ENCODE peak calls at places on chromosomes 5 and 9, in eight cellular contexts. One of them, this sample, is unnamed.

GRCh38 chr5:76326559-76327351 is 76.3 kb upstream of the IQGAP2 start:
- DNase-seq in NCI-H146: no peak
- DNase-seq in H9: peak; percentile 63
- DNase-seq in A549: no peak
- DNase-seq in HL-60: no peak
- DNase-seq in AG10803: no peak
- DNase-seq in nephron progenitor cell: peak; percentile 78
- DNase-seq in HFFc6: no peak
- DNase-seq in this sample: peak; percentile 94

GRCh38 chr5:32866138-32866537 is 155.0 kb downstream of the NPR3 start:
- DNase-seq in NCI-H146: no peak
- DNase-seq in H9: no peak
- DNase-seq in A549: no peak
- DNase-seq in HL-60: no peak
- DNase-seq in AG10803: peak; percentile 41
- DNase-seq in nephron progenitor cell: no peak
- DNase-seq in HFFc6: no peak
- DNase-seq in this sample: no peak

GRCh38 chr9:107178302-107178701 is 104.8 kb upstream of the RAD23B start:
- DNase-seq in NCI-H146: no peak
- DNase-seq in H9: no peak
- DNase-seq in A549: no peak
- DNase-seq in HL-60: no peak
- DNase-seq in AG10803: no peak
- DNase-seq in nephron progenitor cell: no peak
- DNase-seq in HFFc6: no peak
- DNase-seq in this sample: no peak

GRCh38 chr9:105270711-105271110 is 26.3 kb downstream of the SLC44A1 start:
- DNase-seq in NCI-H146: no peak
- DNase-seq in H9: no peak
- DNase-seq in A549: no peak
- DNase-seq in HL-60: no peak
- DNase-seq in AG10803: no peak
- DNase-seq in nephron progenitor cell: no peak
- DNase-seq in HFFc6: no peak
- DNase-seq in this sample: no peak

GRCh38 chr9:114958021-114958846 is 27.8 kb upstream of the TNFSF8 start:
- DNase-seq in NCI-H146: no peak
- DNase-seq in H9: no peak
- DNase-seq in A549: no peak
- DNase-seq in HL-60: peak; percentile 70
- DNase-seq in AG10803: no peak
- DNase-seq in nephron progenitor cell: no peak
- DNase-seq in HFFc6: no peak
- DNase-seq in this sample: no peak

GRCh38 chr9:8652282-8652681 is 852.7 kb upstream of the DMAC1 start:
- DNase-seq in NCI-H146: peak; percentile 71
- DNase-seq in H9: no peak
- DNase-seq in A549: no peak
- DNase-seq in HL-60: no peak
- DNase-seq in AG10803: no peak
- DNase-seq in nephron progenitor cell: no peak
- DNase-seq in HFFc6: no peak
- DNase-seq in this sample: no peak

GRCh38 chr9:133731876-133732321 is 6.3 kb downstream of the SARDH start:
- DNase-seq in NCI-H146: peak; percentile 69
- DNase-seq in H9: peak; percentile 75
- DNase-seq in A549: peak; percentile 63
- DNase-seq in HL-60: no peak
- DNase-seq in AG10803: peak; percentile 25
- DNase-seq in nephron progenitor cell: peak; percentile 57
- DNase-seq in HFFc6: peak; percentile 28
- DNase-seq in this sample: peak; percentile 81

GRCh38 chr5:96094904-96095303 is 133.3 kb upstream of the ELL2 start:
- DNase-seq in NCI-H146: no peak
- DNase-seq in H9: no peak
- DNase-seq in A549: no peak
- DNase-seq in HL-60: no peak
- DNase-seq in AG10803: no peak
- DNase-seq in nephron progenitor cell: no peak
- DNase-seq in HFFc6: no peak
- DNase-seq in this sample: no peak

GRCh38 chr5:33890147-33890546 is 1.6 kb downstream of the ADAMTS12 start:
- DNase-seq in NCI-H146: no peak
- DNase-seq in H9: no peak
- DNase-seq in A549: no peak
- DNase-seq in HL-60: no peak
- DNase-seq in AG10803: no peak
- DNase-seq in nephron progenitor cell: no peak
- DNase-seq in HFFc6: no peak
- DNase-seq in this sample: peak; percentile 57

GRCh38 chr9:84750152-84750865 is 80.8 kb downstream of the NTRK2 start:
- DNase-seq in NCI-H146: no peak
- DNase-seq in H9: no peak
- DNase-seq in A549: no peak
- DNase-seq in HL-60: no peak
- DNase-seq in AG10803: no peak
- DNase-seq in nephron progenitor cell: no peak
- DNase-seq in HFFc6: peak; percentile 22
- DNase-seq in this sample: no peak

GRCh38 chr9:113011911-113012381 is at the start of gene ZNF883:
- DNase-seq in NCI-H146: peak; percentile 78
- DNase-seq in H9: peak; percentile 82
- DNase-seq in A549: peak; percentile 73
- DNase-seq in HL-60: no peak
- DNase-seq in AG10803: peak; percentile 38
- DNase-seq in nephron progenitor cell: peak; percentile 42
- DNase-seq in HFFc6: peak; percentile 47
- DNase-seq in this sample: peak; percentile 82

GRCh38 chr5:171428168-171428658 is 8.8 kb downstream of the FGF18 start:
- DNase-seq in NCI-H146: no peak
- DNase-seq in H9: peak; percentile 17
- DNase-seq in A549: no peak
- DNase-seq in HL-60: no peak
- DNase-seq in AG10803: no peak
- DNase-seq in nephron progenitor cell: no peak
- DNase-seq in HFFc6: no peak
- DNase-seq in this sample: no peak

GRCh38 chr5:64292611-64293215 is 127.1 kb downstream of the RNF180 start:
- DNase-seq in NCI-H146: no peak
- DNase-seq in H9: no peak
- DNase-seq in A549: no peak
- DNase-seq in HL-60: no peak
- DNase-seq in AG10803: no peak
- DNase-seq in nephron progenitor cell: peak; percentile 8
- DNase-seq in HFFc6: no peak
- DNase-seq in this sample: peak; percentile 75

GRCh38 chr5:56479701-56480304 is 246.7 kb upstream of the ANKRD55 start:
- DNase-seq in NCI-H146: no peak
- DNase-seq in H9: no peak
- DNase-seq in A549: no peak
- DNase-seq in HL-60: no peak
- DNase-seq in AG10803: no peak
- DNase-seq in nephron progenitor cell: peak; percentile 24
- DNase-seq in HFFc6: no peak
- DNase-seq in this sample: no peak

GRCh38 chr9:135614821-135615665 is 24.3 kb downstream of the GLT6D1 start:
- DNase-seq in NCI-H146: no peak
- DNase-seq in H9: no peak
- DNase-seq in A549: no peak
- DNase-seq in HL-60: no peak
- DNase-seq in AG10803: no peak
- DNase-seq in nephron progenitor cell: no peak
- DNase-seq in HFFc6: no peak
- DNase-seq in this sample: no peak

GRCh38 chr5:96648023-96648422 is 14.2 kb upstream of the CAST start:
- DNase-seq in NCI-H146: no peak
- DNase-seq in H9: no peak
- DNase-seq in A549: no peak
- DNase-seq in HL-60: no peak
- DNase-seq in AG10803: no peak
- DNase-seq in nephron progenitor cell: no peak
- DNase-seq in HFFc6: no peak
- DNase-seq in this sample: no peak

GRCh38 chr5:56464935-56465756 is 232.0 kb upstream of the ANKRD55 start:
- DNase-seq in NCI-H146: no peak
- DNase-seq in H9: no peak
- DNase-seq in A549: peak; percentile 55
- DNase-seq in HL-60: no peak
- DNase-seq in AG10803: no peak
- DNase-seq in nephron progenitor cell: no peak
- DNase-seq in HFFc6: no peak
- DNase-seq in this sample: no peak

GRCh38 chr5:135391123-135391868 is 7.7 kb downstream of the MACROH2A1 start:
- DNase-seq in NCI-H146: no peak
- DNase-seq in H9: no peak
- DNase-seq in A549: no peak
- DNase-seq in HL-60: no peak
- DNase-seq in AG10803: peak; percentile 93
- DNase-seq in nephron progenitor cell: no peak
- DNase-seq in HFFc6: peak; percentile 88
- DNase-seq in this sample: peak; percentile 94

GRCh38 chr5:38208782-38209378 is 49.5 kb upstream of the EGFLAM start:
- DNase-seq in NCI-H146: peak; percentile 3
- DNase-seq in H9: peak; percentile 58
- DNase-seq in A549: peak; percentile 61
- DNase-seq in HL-60: no peak
- DNase-seq in AG10803: peak; percentile 46
- DNase-seq in nephron progenitor cell: peak; percentile 35
- DNase-seq in HFFc6: peak; percentile 40
- DNase-seq in this sample: peak; percentile 70

GRCh38 chr9:111896942-111897830 is 572 bp downstream of the UGCG start:
- DNase-seq in NCI-H146: peak; percentile 44
- DNase-seq in H9: peak; percentile 38
- DNase-seq in A549: peak; percentile 49
- DNase-seq in HL-60: peak; percentile 45
- DNase-seq in AG10803: peak; percentile 48
- DNase-seq in nephron progenitor cell: peak; percentile 63
- DNase-seq in HFFc6: peak; percentile 15
- DNase-seq in this sample: peak; percentile 80

GRCh38 chr5:75514323-75514722 is 2.6 kb downstream of the POLK start:
- DNase-seq in NCI-H146: no peak
- DNase-seq in H9: no peak
- DNase-seq in A549: no peak
- DNase-seq in HL-60: no peak
- DNase-seq in AG10803: no peak
- DNase-seq in nephron progenitor cell: no peak
- DNase-seq in HFFc6: no peak
- DNase-seq in this sample: no peak

GRCh38 chr5:143041461-143041860 is 271.3 kb downstream of the ARHGAP26 start:
- DNase-seq in NCI-H146: no peak
- DNase-seq in H9: no peak
- DNase-seq in A549: no peak
- DNase-seq in HL-60: no peak
- DNase-seq in AG10803: no peak
- DNase-seq in nephron progenitor cell: no peak
- DNase-seq in HFFc6: no peak
- DNase-seq in this sample: no peak

GRCh38 chr5:73061593-73061992 is 58.8 kb upstream of the TMEM171 start:
- DNase-seq in NCI-H146: no peak
- DNase-seq in H9: no peak
- DNase-seq in A549: no peak
- DNase-seq in HL-60: no peak
- DNase-seq in AG10803: peak; percentile 23
- DNase-seq in nephron progenitor cell: no peak
- DNase-seq in HFFc6: no peak
- DNase-seq in this sample: no peak

GRCh38 chr9:130138791-130139190 is 33.4 kb upstream of the NCS1 start:
- DNase-seq in NCI-H146: no peak
- DNase-seq in H9: no peak
- DNase-seq in A549: no peak
- DNase-seq in HL-60: no peak
- DNase-seq in AG10803: peak; percentile 95
- DNase-seq in nephron progenitor cell: no peak
- DNase-seq in HFFc6: peak; percentile 95
- DNase-seq in this sample: no peak

GRCh38 chr9:114431770-114432169 is 44.0 kb upstream of the AKNA start:
- DNase-seq in NCI-H146: no peak
- DNase-seq in H9: peak; percentile 4
- DNase-seq in A549: no peak
- DNase-seq in HL-60: no peak
- DNase-seq in AG10803: no peak
- DNase-seq in nephron progenitor cell: no peak
- DNase-seq in HFFc6: no peak
- DNase-seq in this sample: peak; percentile 21

GRCh38 chr9:86732514-86732913 is 214.8 kb downstream of the GAS1 start:
- DNase-seq in NCI-H146: no peak
- DNase-seq in H9: no peak
- DNase-seq in A549: no peak
- DNase-seq in HL-60: no peak
- DNase-seq in AG10803: peak; percentile 93
- DNase-seq in nephron progenitor cell: no peak
- DNase-seq in HFFc6: peak; percentile 86
- DNase-seq in this sample: no peak

GRCh38 chr5:61683926-61684325 is 351.9 kb downstream of the ZSWIM6 start:
- DNase-seq in NCI-H146: no peak
- DNase-seq in H9: no peak
- DNase-seq in A549: no peak
- DNase-seq in HL-60: no peak
- DNase-seq in AG10803: no peak
- DNase-seq in nephron progenitor cell: no peak
- DNase-seq in HFFc6: no peak
- DNase-seq in this sample: no peak